ENCODE peak calls at places on chromosome 6, in four cellular contexts. D is smooth muscle cell of the brain vasculature, I is lower leg skin, S is RWPE1. Z is an unnamed sample.
A peak's percentile ranks its signal among the peaks of the same experiment; 100 is the strongest.

GRCh38 chr6:96196633-96197032 is 180.9 kb downstream of the FUT9 start:
- DNase-seq in D (no peak), I (no peak), S (no peak), Z (no peak)

GRCh38 chr6:132818404-132819359 is 4.3 kb downstream of the RPS12 start:
- DNase-seq in D (no peak), I (no peak), S (no peak), Z (no peak)

GRCh38 chr6:157861814-157862213 is 38.8 kb downstream of the SNX9 start:
- DNase-seq in D (no peak), I (no peak), S (no peak), Z (no peak)

GRCh38 chr6:73739097-73739496 is 43.1 kb downstream of the CD109 start:
- DNase-seq in D (peak; percentile 68), I (no peak), S (peak; percentile 26), Z (no peak)

GRCh38 chr6:116476021-116476678 is 15.0 kb downstream of the CALHM6 start:
- DNase-seq in D (no peak), I (no peak), S (no peak), Z (no peak)

GRCh38 chr6:33065312-33065711 is 8.1 kb downstream of the HLA-DPA1 start:
- DNase-seq in D (no peak), I (no peak), S (no peak), Z (no peak)

GRCh38 chr6:143225929-143226328 is 165.2 kb downstream of the AIG1 start:
- DNase-seq in D (no peak), I (no peak), S (peak; percentile 79), Z (no peak)

GRCh38 chr6:137550527-137550926 is 56.3 kb upstream of the OLIG3 start:
- DNase-seq in D (no peak), I (no peak), S (no peak), Z (no peak)

GRCh38 chr6:118260833-118261232 is 287.3 kb upstream of the PLN start:
- DNase-seq in D (no peak), I (no peak), S (no peak), Z (no peak)

GRCh38 chr6:13390658-13391057 is 62.3 kb upstream of the TBC1D7 start:
- DNase-seq in D (no peak), I (no peak), S (no peak), Z (no peak)

GRCh38 chr6:24486065-24486464 is 3.3 kb downstream of the GPLD1 start:
- DNase-seq in D (no peak), I (no peak), S (no peak), Z (no peak)

GRCh38 chr6:52587001-52587400 is 10.1 kb upstream of the TRAM2 start:
- DNase-seq in D (no peak), I (no peak), S (no peak), Z (no peak)

GRCh38 chr6:39821739-39822532 is 29.8 kb downstream of the DAAM2 start:
- DNase-seq in D (no peak), I (no peak), S (no peak), Z (no peak)

GRCh38 chr6:20826378-20826777 is 292.1 kb downstream of the CDKAL1 start:
- DNase-seq in D (no peak), I (no peak), S (no peak), Z (no peak)

GRCh38 chr6:40910260-40910893 is 128.6 kb downstream of the UNC5CL start:
- DNase-seq in D (no peak), I (no peak), S (no peak), Z (no peak)

GRCh38 chr6:37555040-37555781 is 55.5 kb upstream of the CCDC167 start:
- DNase-seq in D (no peak), I (no peak), S (no peak), Z (no peak)

GRCh38 chr6:124056884-124057283 is 253.2 kb downstream of the NKAIN2 start:
- DNase-seq in D (no peak), I (no peak), S (no peak), Z (no peak)

GRCh38 chr6:10411915-10412164 is 3.0 kb downstream of the TFAP2A start:
- DNase-seq in D (no peak), I (no peak), S (no peak), Z (no peak)

GRCh38 chr6:54473328-54473727 is 165.1 kb downstream of the TINAG start:
- DNase-seq in D (no peak), I (no peak), S (peak; percentile 3), Z (no peak)

GRCh38 chr6:51182884-51183283 is 364.2 kb downstream of the TFAP2B start:
- DNase-seq in D (no peak), I (no peak), S (no peak), Z (no peak)

GRCh38 chr6:49252901-49253300 is 210.2 kb downstream of the MMUT start:
- DNase-seq in D (no peak), I (no peak), S (no peak), Z (no peak)

GRCh38 chr6:125486881-125487280 is 185.1 kb upstream of the HDDC2 start:
- DNase-seq in D (no peak), I (no peak), S (no peak), Z (no peak)

GRCh38 chr6:148521158-148521557 is 178.5 kb downstream of the SASH1 start:
- DNase-seq in D (no peak), I (no peak), S (no peak), Z (no peak)

GRCh38 chr6:117906905-117907599 is at the start of gene SLC35F1:
- DNase-seq in D (no peak), I (no peak), S (peak; percentile 17), Z (no peak)

GRCh38 chr6:104325341-104326172 is 534.2 kb downstream of the HACE1 start:
- DNase-seq in D (no peak), I (no peak), S (peak; percentile 27), Z (no peak)

GRCh38 chr6:117444600-117444999 is 18.9 kb upstream of the ROS1 start:
- DNase-seq in D (no peak), I (no peak), S (no peak), Z (no peak)

GRCh38 chr6:52594216-52594615 is 17.4 kb upstream of the TRAM2 start:
- DNase-seq in D (no peak), I (no peak), S (no peak), Z (no peak)

GRCh38 chr6:131574133-131574532 is 1.1 kb downstream of the ARG1 start:
- DNase-seq in D (peak; percentile 12), I (no peak), S (no peak), Z (no peak)

GRCh38 chr6:163579111-163579879 is 164.8 kb downstream of the QKI start:
- DNase-seq in D (no peak), I (peak; percentile 43), S (no peak), Z (no peak)

GRCh38 chr6:109977791-109978173 is 329 bp upstream of the GPR6 start:
- DNase-seq in D (no peak), I (no peak), S (no peak), Z (no peak)

GRCh38 chr6:41634657-41635056 is 3.6 kb upstream of the MDFI start:
- DNase-seq in D (no peak), I (no peak), S (no peak), Z (no peak)

GRCh38 chr6:39049575-39050283 is 1.1 kb downstream of the GLP1R start:
- DNase-seq in D (no peak), I (no peak), S (no peak), Z (no peak)

GRCh38 chr6:137813308-137813707 is 53.8 kb upstream of the TNFAIP3 start:
- DNase-seq in D (no peak), I (no peak), S (peak; percentile 95), Z (no peak)